ENCODE peak calls at places on chromosomes 4 and X, in seven cellular contexts. One of them, this sample, is unnamed.

GRCh38 chrX:41722816-41723215 is 1.2 kb upstream of the GPR82 start:
- DNase-seq in HFFc6: no peak
- DNase-seq in A673: no peak
- DNase-seq in B cell: no peak
- DNase-seq in K562: no peak
- DNase-seq in left ventricle myocardium inferior: no peak
- DNase-seq in dorsolateral prefrontal cortex: no peak
- DNase-seq in this sample: no peak

GRCh38 chr4:67861513-67861912 is 22.3 kb downstream of the TMPRSS11D start:
- DNase-seq in HFFc6: no peak
- DNase-seq in A673: no peak
- DNase-seq in B cell: no peak
- DNase-seq in K562: no peak
- DNase-seq in left ventricle myocardium inferior: no peak
- DNase-seq in dorsolateral prefrontal cortex: no peak
- DNase-seq in this sample: no peak

GRCh38 chr4:56469489-56470210 is 2.2 kb downstream of the SRP72 start:
- DNase-seq in HFFc6: no peak
- DNase-seq in A673: no peak
- DNase-seq in B cell: no peak
- DNase-seq in K562: no peak
- DNase-seq in left ventricle myocardium inferior: no peak
- DNase-seq in dorsolateral prefrontal cortex: no peak
- DNase-seq in this sample: no peak

GRCh38 chrX:122135070-122135469 is 1049.0 kb upstream of the GRIA3 start:
- DNase-seq in HFFc6: no peak
- DNase-seq in A673: no peak
- DNase-seq in B cell: no peak
- DNase-seq in K562: no peak
- DNase-seq in left ventricle myocardium inferior: no peak
- DNase-seq in dorsolateral prefrontal cortex: no peak
- DNase-seq in this sample: no peak

GRCh38 chr4:74473155-74473811 is 28.3 kb downstream of the AREG start:
- DNase-seq in HFFc6: peak
- DNase-seq in A673: peak
- DNase-seq in B cell: no peak
- DNase-seq in K562: no peak
- DNase-seq in left ventricle myocardium inferior: no peak
- DNase-seq in dorsolateral prefrontal cortex: no peak
- DNase-seq in this sample: no peak

GRCh38 chr4:73729534-73730165 is 10.7 kb upstream of the CXCL8 start:
- DNase-seq in HFFc6: peak
- DNase-seq in A673: peak
- DNase-seq in B cell: no peak
- DNase-seq in K562: peak
- DNase-seq in left ventricle myocardium inferior: peak
- DNase-seq in dorsolateral prefrontal cortex: peak
- DNase-seq in this sample: no peak

GRCh38 chr4:74618659-74619058 is 173.7 kb downstream of the AREG start:
- DNase-seq in HFFc6: peak
- DNase-seq in A673: no peak
- DNase-seq in B cell: no peak
- DNase-seq in K562: no peak
- DNase-seq in left ventricle myocardium inferior: no peak
- DNase-seq in dorsolateral prefrontal cortex: no peak
- DNase-seq in this sample: no peak

GRCh38 chrX:53321943-53322497 is 40.6 kb upstream of the IQSEC2 start:
- DNase-seq in HFFc6: no peak
- DNase-seq in A673: no peak
- DNase-seq in B cell: no peak
- DNase-seq in K562: no peak
- DNase-seq in left ventricle myocardium inferior: no peak
- DNase-seq in dorsolateral prefrontal cortex: no peak
- DNase-seq in this sample: no peak

GRCh38 chr4:173802714-173803022 is 272.6 kb upstream of the HAND2 start:
- DNase-seq in HFFc6: no peak
- DNase-seq in A673: no peak
- DNase-seq in B cell: no peak
- DNase-seq in K562: no peak
- DNase-seq in left ventricle myocardium inferior: no peak
- DNase-seq in dorsolateral prefrontal cortex: no peak
- DNase-seq in this sample: no peak

GRCh38 chr4:152992027-152992426 is 55.9 kb downstream of the FHDC1 start:
- DNase-seq in HFFc6: no peak
- DNase-seq in A673: no peak
- DNase-seq in B cell: no peak
- DNase-seq in K562: no peak
- DNase-seq in left ventricle myocardium inferior: no peak
- DNase-seq in dorsolateral prefrontal cortex: no peak
- DNase-seq in this sample: no peak

GRCh38 chrX:148784859-148785655 is 284.6 kb downstream of the AFF2 start:
- DNase-seq in HFFc6: no peak
- DNase-seq in A673: no peak
- DNase-seq in B cell: no peak
- DNase-seq in K562: no peak
- DNase-seq in left ventricle myocardium inferior: no peak
- DNase-seq in dorsolateral prefrontal cortex: no peak
- DNase-seq in this sample: no peak

GRCh38 chrX:148633509-148633908 is 133.1 kb downstream of the AFF2 start:
- DNase-seq in HFFc6: no peak
- DNase-seq in A673: no peak
- DNase-seq in B cell: no peak
- DNase-seq in K562: no peak
- DNase-seq in left ventricle myocardium inferior: no peak
- DNase-seq in dorsolateral prefrontal cortex: no peak
- DNase-seq in this sample: no peak

GRCh38 chrX:7252013-7252610 is 104.2 kb upstream of the PUDP start:
- DNase-seq in HFFc6: no peak
- DNase-seq in A673: no peak
- DNase-seq in B cell: no peak
- DNase-seq in K562: no peak
- DNase-seq in left ventricle myocardium inferior: no peak
- DNase-seq in dorsolateral prefrontal cortex: no peak
- DNase-seq in this sample: no peak

GRCh38 chr4:1948892-1949436 is 59.8 kb downstream of the NELFA start:
- DNase-seq in HFFc6: no peak
- DNase-seq in A673: no peak
- DNase-seq in B cell: no peak
- DNase-seq in K562: peak
- DNase-seq in left ventricle myocardium inferior: no peak
- DNase-seq in dorsolateral prefrontal cortex: no peak
- DNase-seq in this sample: no peak
- TF ChIP-seq CTCF in HFFc6: peak
- TF ChIP-seq CTCF in A673: no peak
- TF ChIP-seq CTCF in B cell: no peak
- TF ChIP-seq CTCF in K562: peak
- TF ChIP-seq CTCF in left ventricle myocardium inferior: no peak
- TF ChIP-seq CTCF in dorsolateral prefrontal cortex: no peak
- TF ChIP-seq CTCF in this sample: no peak

DNA sequence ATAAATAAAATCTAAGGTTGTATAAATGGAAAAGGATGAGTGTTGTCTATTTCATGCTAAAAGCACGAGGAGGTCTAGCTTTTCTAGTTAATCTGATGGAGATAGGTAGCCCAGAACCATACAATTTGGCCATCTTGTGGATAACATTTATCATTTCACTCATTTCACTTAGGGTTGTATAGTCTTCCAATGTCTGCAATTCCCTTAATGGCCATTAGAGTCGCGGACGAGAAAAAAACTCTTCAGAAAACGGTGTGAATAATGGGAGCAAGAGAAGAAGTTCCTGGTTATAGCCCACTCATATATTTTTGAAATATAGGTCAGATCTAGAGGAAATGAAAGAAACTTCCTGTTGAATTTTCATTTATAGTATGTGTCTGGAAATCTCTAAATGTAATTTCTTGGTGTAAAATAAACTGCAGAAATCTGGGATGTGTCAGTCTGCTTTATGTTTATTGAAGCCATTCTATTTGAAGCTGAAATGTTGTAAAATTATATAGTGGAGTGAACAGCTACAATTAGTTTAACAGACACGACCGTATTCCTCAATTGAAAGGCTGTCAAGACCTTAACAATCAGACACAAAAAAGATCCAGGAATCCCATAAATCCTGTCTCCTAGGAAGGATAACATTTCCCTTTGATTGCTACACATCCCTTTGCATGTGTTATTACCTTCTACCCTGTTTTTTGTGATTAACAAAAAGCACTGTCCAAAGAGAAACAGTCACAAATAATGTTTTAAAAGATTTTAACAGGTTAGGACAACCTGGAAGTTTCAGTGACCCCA is 47.7 kb upstream of the MGST2 start:
- DNase-seq in HFFc6: no peak
- DNase-seq in A673: peak
- DNase-seq in B cell: no peak
- DNase-seq in K562: peak
- DNase-seq in left ventricle myocardium inferior: no peak
- DNase-seq in dorsolateral prefrontal cortex: no peak
- DNase-seq in this sample: no peak
- TF ChIP-seq CTCF in HFFc6: peak
- TF ChIP-seq CTCF in A673: peak
- TF ChIP-seq CTCF in B cell: peak
- TF ChIP-seq CTCF in K562: peak
- TF ChIP-seq CTCF in left ventricle myocardium inferior: peak
- TF ChIP-seq CTCF in dorsolateral prefrontal cortex: peak
- TF ChIP-seq CTCF in this sample: no peak

GRCh38 chr4:23455482-23455881 is 434.4 kb downstream of the PPARGC1A start:
- DNase-seq in HFFc6: no peak
- DNase-seq in A673: no peak
- DNase-seq in B cell: no peak
- DNase-seq in K562: no peak
- DNase-seq in left ventricle myocardium inferior: no peak
- DNase-seq in dorsolateral prefrontal cortex: no peak
- DNase-seq in this sample: no peak
- TF ChIP-seq CTCF in HFFc6: no peak
- TF ChIP-seq CTCF in A673: no peak
- TF ChIP-seq CTCF in B cell: no peak
- TF ChIP-seq CTCF in K562: no peak
- TF ChIP-seq CTCF in left ventricle myocardium inferior: peak
- TF ChIP-seq CTCF in dorsolateral prefrontal cortex: no peak
- TF ChIP-seq CTCF in this sample: no peak

GRCh38 chrX:102546818-102547493 is 30.4 kb upstream of the TMSB15A start:
- DNase-seq in HFFc6: no peak
- DNase-seq in A673: no peak
- DNase-seq in B cell: no peak
- DNase-seq in K562: no peak
- DNase-seq in left ventricle myocardium inferior: no peak
- DNase-seq in dorsolateral prefrontal cortex: no peak
- DNase-seq in this sample: no peak
- TF ChIP-seq CTCF in HFFc6: no peak
- TF ChIP-seq CTCF in A673: no peak
- TF ChIP-seq CTCF in B cell: no peak
- TF ChIP-seq CTCF in K562: no peak
- TF ChIP-seq CTCF in left ventricle myocardium inferior: no peak
- TF ChIP-seq CTCF in dorsolateral prefrontal cortex: no peak
- TF ChIP-seq CTCF in this sample: no peak

GRCh38 chr4:185538806-185539205 is 3.5 kb upstream of the PDLIM3 start:
- DNase-seq in HFFc6: no peak
- DNase-seq in A673: no peak
- DNase-seq in B cell: no peak
- DNase-seq in K562: no peak
- DNase-seq in left ventricle myocardium inferior: no peak
- DNase-seq in dorsolateral prefrontal cortex: no peak
- DNase-seq in this sample: no peak

GRCh38 chr4:185540040-185540439 is 4.7 kb upstream of the PDLIM3 start:
- DNase-seq in HFFc6: no peak
- DNase-seq in A673: no peak
- DNase-seq in B cell: no peak
- DNase-seq in K562: no peak
- DNase-seq in left ventricle myocardium inferior: no peak
- DNase-seq in dorsolateral prefrontal cortex: no peak
- DNase-seq in this sample: no peak

GRCh38 chr4:185540487-185541125 is 5.3 kb upstream of the PDLIM3 start:
- DNase-seq in HFFc6: no peak
- DNase-seq in A673: no peak
- DNase-seq in B cell: no peak
- DNase-seq in K562: no peak
- DNase-seq in left ventricle myocardium inferior: no peak
- DNase-seq in dorsolateral prefrontal cortex: no peak
- DNase-seq in this sample: no peak

GRCh38 chr4:185541251-185541671 is 6.0 kb upstream of the PDLIM3 start:
- DNase-seq in HFFc6: no peak
- DNase-seq in A673: no peak
- DNase-seq in B cell: no peak
- DNase-seq in K562: no peak
- DNase-seq in left ventricle myocardium inferior: peak
- DNase-seq in dorsolateral prefrontal cortex: no peak
- DNase-seq in this sample: no peak

DNA sequence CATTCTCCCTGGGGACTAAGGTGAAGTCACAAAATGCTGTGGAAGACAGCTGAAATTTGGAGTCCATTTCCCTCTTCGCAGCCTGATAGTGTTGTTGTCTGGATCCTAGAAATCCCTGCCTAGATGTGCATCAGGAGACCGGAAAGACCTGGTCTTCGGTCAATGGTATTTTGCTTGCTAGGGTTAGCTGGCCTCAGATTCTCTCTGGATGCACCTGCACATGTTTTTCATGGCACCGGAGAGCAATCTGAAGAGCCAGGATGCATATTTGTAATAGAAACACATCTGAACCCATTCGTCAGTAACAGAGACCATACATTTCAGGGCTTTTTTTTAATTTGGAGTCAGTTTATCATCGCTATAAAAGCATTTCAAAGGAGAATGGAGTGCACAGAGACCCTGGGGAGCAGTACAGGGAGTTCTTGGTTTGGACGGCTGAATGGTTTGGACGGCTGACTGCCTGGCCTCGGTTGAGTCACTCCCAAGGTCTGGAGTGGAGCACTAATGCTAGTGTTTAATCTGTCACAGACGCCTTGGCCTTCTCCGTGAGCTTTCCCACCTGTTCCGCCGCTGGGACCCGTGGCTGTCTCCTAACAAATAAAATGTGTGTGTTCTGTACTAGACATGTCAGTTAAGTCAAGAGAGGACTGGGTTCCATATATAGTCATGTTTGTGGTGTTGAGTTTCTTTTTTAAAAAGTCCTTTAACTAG is 7.5 kb upstream of the PDLIM3 start:
- DNase-seq in HFFc6: no peak
- DNase-seq in A673: no peak
- DNase-seq in B cell: no peak
- DNase-seq in K562: no peak
- DNase-seq in left ventricle myocardium inferior: peak
- DNase-seq in dorsolateral prefrontal cortex: no peak
- DNase-seq in this sample: no peak
- TF ChIP-seq CTCF in HFFc6: no peak
- TF ChIP-seq CTCF in A673: no peak
- TF ChIP-seq CTCF in B cell: no peak
- TF ChIP-seq CTCF in K562: no peak
- TF ChIP-seq CTCF in left ventricle myocardium inferior: no peak
- TF ChIP-seq CTCF in dorsolateral prefrontal cortex: no peak
- TF ChIP-seq CTCF in this sample: no peak

This sample was measured in omental fat pad.